ENCODE peak calls at places on chromosomes 11 and 22, in six cellular contexts. W is cardiac muscle cell, I is tibial nerve, U is upper lobe of right lung, T is left ventricle myocardium inferior, G is DND-41. Z is an unnamed sample.

GRCh38 chr11:119470316-119471266 is 47.6 kb upstream of the THY1 start:
- DNase-seq in W (peak; percentile 89), I (no peak), U (no peak), T (no peak), G (no peak), Z (no peak)

GRCh38 chr11:11074686-11075370 is 217.0 kb upstream of the ZBED5 start:
- DNase-seq in W (no peak), I (no peak), U (no peak), T (no peak), G (no peak), Z (no peak)

GRCh38 chr22:24460418-24461089 is 33.2 kb downstream of the ADORA2A start:
- DNase-seq in W (peak; percentile 47), I (no peak), U (no peak), T (no peak), G (no peak), Z (no peak)

GRCh38 chr11:129976371-129976770 is 26.3 kb downstream of the PRDM10 start:
- DNase-seq in W (no peak), I (no peak), U (no peak), T (no peak), G (no peak), Z (no peak)

GRCh38 chr11:69394234-69394891 is 87.1 kb upstream of the LINC01488 start:
- DNase-seq in W (no peak), I (no peak), U (peak; percentile 57), T (peak; percentile 34), G (no peak), Z (no peak)

GRCh38 chr22:24410110-24410856 is 17.1 kb upstream of the ADORA2A start:
- DNase-seq in W (no peak), I (no peak), U (no peak), T (no peak), G (peak; percentile 10), Z (no peak)

GRCh38 chr11:58811499-58811898 is 33.0 kb downstream of the GLYATL2 start:
- DNase-seq in W (no peak), I (no peak), U (no peak), T (no peak), G (no peak), Z (no peak)

GRCh38 chr22:38327805-38328204 is 10.6 kb upstream of the CSNK1E start:
- DNase-seq in W (peak; percentile 45), I (no peak), U (no peak), T (no peak), G (no peak), Z (no peak)

GRCh38 chr11:12009617-12010321 is 1.3 kb upstream of the DKK3 start:
- DNase-seq in W (no peak), I (no peak), U (no peak), T (no peak), G (no peak), Z (no peak)

GRCh38 chr22:33210129-33210784 is 152.1 kb upstream of the SYN3 start:
- DNase-seq in W (peak; percentile 48), I (no peak), U (no peak), T (no peak), G (peak; percentile 39), Z (peak; percentile 2)

GRCh38 chr22:45997077-45997774 is 20.3 kb upstream of the WNT7B start:
- DNase-seq in W (peak; percentile 99), I (peak; percentile 77), U (peak; percentile 89), T (peak; percentile 95), G (peak; percentile 39), Z (no peak)

GRCh38 chr11:76107946-76108345 is 98.4 kb downstream of the WNT11 start:
- DNase-seq in W (no peak), I (no peak), U (no peak), T (no peak), G (no peak), Z (no peak)

GRCh38 chr22:17119481-17120202 is 1.5 kb downstream of the TMEM121B start:
- DNase-seq in W (peak; percentile 38), I (no peak), U (no peak), T (peak; percentile 45), G (no peak), Z (no peak)

GRCh38 chr11:109309153-109309552 is 112.8 kb upstream of the C11orf87 start:
- DNase-seq in W (peak; percentile 82), I (no peak), U (no peak), T (no peak), G (no peak), Z (no peak)

DNA sequence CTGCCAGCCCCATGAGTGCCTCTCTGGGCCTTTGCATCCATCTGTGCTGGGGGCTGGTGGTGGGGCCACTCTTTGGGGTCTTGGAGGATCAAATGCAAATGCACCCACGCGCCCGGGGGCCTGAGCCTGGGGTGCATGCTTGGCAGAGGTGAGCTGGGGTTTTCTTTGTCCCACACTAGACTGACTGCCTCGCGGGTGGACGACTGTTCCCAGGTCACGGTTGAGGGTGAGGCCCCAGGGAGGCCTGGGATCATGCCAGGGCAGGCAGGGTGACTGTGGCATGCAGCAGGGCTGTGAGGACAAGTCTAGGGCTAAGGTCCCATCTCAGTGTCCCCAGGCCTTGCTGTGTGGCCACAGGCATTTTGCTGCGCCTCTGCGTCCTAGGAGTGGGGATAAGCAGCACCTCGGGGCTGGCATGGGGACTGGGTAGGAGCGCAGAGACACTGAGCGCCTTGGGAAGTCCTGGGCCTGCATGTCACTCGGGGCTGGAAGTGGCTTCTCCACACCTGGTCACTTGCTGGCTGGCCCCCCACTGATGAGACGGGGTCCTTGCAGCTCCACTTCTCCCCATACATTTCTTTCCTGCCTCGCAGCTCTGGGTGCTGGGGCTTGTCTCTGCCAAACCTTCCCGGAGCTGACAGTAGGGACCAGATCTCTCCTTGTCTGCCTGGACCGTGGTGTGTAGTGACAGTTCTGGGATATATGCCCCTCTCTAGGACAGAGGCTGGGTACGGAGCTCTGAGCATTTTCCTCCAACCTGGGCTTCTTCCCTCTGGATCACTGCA is 133.1 kb downstream of the CTTN start:
- DNase-seq in W (no peak), I (no peak), U (peak; percentile 57), T (peak; percentile 5), G (no peak), Z (no peak)
- TF ChIP-seq CTCF in W (no peak), I (no peak), U (no peak), T (no peak), G (no peak), Z (no peak)

GRCh38 chr11:128336203-128336602 is 251.2 kb downstream of the ETS1 start:
- DNase-seq in W (peak; percentile 78), I (peak; percentile 20), U (no peak), T (peak; percentile 50), G (no peak), Z (no peak)
- TF ChIP-seq CTCF in W (no peak), I (no peak), U (no peak), T (no peak), G (no peak), Z (no peak)

GRCh38 chr11:103464420-103464819 is 355.2 kb downstream of the DYNC2H1 start:
- DNase-seq in W (no peak), I (no peak), U (no peak), T (no peak), G (no peak), Z (no peak)
- TF ChIP-seq CTCF in W (no peak), I (no peak), U (no peak), T (no peak), G (no peak), Z (no peak)

DNA sequence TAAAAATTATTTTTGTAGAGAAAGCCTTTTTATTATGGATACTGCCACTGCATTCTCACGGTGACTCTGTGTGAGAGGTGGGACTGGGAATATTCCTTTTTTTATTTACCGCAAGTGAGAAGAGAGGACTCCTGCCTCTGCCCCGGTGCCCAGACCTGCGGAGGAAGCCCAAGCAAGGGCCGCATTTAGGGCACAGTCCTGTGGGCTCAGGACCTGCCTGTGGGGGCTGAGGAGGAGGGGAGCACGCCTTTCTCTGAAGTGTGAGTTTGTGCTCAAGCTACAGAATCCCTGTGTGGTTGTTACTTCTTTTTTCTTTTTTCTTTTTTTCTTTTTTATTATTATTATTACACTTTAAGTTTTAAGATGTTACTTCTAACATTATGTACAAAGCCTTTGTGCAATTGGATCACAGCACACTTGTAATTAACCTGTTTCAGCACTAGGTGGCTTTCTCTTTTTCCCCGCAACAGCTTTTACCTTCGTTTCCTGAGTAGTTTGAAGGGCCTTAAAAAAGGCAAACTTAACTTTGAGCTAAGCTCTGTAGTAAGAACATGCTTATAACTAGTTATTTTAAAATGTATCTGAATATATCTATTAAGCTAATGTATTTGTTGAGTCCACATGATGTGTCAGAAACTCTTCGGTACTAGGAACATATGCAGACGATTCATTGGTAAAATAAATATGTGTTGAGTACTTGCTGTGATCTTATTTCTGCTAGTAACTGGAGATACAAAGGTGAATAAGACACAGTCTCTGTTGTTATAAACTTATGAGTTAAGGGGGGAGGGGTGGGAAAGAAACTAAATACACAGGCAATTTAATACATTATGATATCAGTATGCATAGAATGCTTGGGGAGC is 18.3 kb downstream of the AMOTL1 start:
- DNase-seq in W (peak; percentile 72), I (no peak), U (no peak), T (no peak), G (no peak), Z (no peak)
- TF ChIP-seq CTCF in W (peak; percentile 67), I (peak; percentile 51), U (peak; percentile 68), T (peak; percentile 72), G (peak; percentile 60), Z (peak; percentile 60)

GRCh38 chr11:8803973-8804372 is 107.0 kb upstream of the AKIP1 start:
- DNase-seq in W (no peak), I (no peak), U (peak; percentile 69), T (no peak), G (no peak), Z (no peak)
- TF ChIP-seq CTCF in W (no peak), I (no peak), U (no peak), T (no peak), G (no peak), Z (no peak)

Z was measured in CD4-positive, alpha-beta T cell.